ENCODE peak calls at places on chromosomes 11 and 22, in seven cellular contexts. One of them, this sample, is unnamed.

GRCh38 chr22:46294784-46295183 is 1.9 kb upstream of the GTSE1 start:
- DNase-seq in GM12891: no peak
- DNase-seq in GM12878: no peak
- DNase-seq in SK-N-SH: no peak
- DNase-seq in HepG2: no peak
- DNase-seq in K562: no peak
- DNase-seq in H1: no peak
- DNase-seq in this sample: no peak

GRCh38 chr11:112852141-112852853 is 108.9 kb upstream of the NCAM1 start:
- DNase-seq in GM12891: no peak
- DNase-seq in GM12878: no peak
- DNase-seq in SK-N-SH: no peak
- DNase-seq in HepG2: no peak
- DNase-seq in K562: no peak
- DNase-seq in H1: no peak
- DNase-seq in this sample: no peak

GRCh38 chr11:74311352-74311926 is at the start of gene P4HA3:
- DNase-seq in GM12891: peak; percentile 56
- DNase-seq in GM12878: no peak
- DNase-seq in SK-N-SH: peak; percentile 92
- DNase-seq in HepG2: peak; percentile 13
- DNase-seq in K562: peak; percentile 92
- DNase-seq in H1: peak; percentile 31
- DNase-seq in this sample: peak; percentile 33

GRCh38 chr11:121864660-121865059 is 251.4 kb downstream of the BLID start:
- DNase-seq in GM12891: no peak
- DNase-seq in GM12878: no peak
- DNase-seq in SK-N-SH: no peak
- DNase-seq in HepG2: peak; percentile 19
- DNase-seq in K562: no peak
- DNase-seq in H1: no peak
- DNase-seq in this sample: no peak

GRCh38 chr11:88359529-88359928 is 22.0 kb upstream of the CTSC start:
- DNase-seq in GM12891: no peak
- DNase-seq in GM12878: peak; percentile 74
- DNase-seq in SK-N-SH: no peak
- DNase-seq in HepG2: no peak
- DNase-seq in K562: no peak
- DNase-seq in H1: no peak
- DNase-seq in this sample: no peak

GRCh38 chr11:60795291-60795690 is 10.2 kb downstream of the MS4A10 start:
- DNase-seq in GM12891: no peak
- DNase-seq in GM12878: no peak
- DNase-seq in SK-N-SH: no peak
- DNase-seq in HepG2: no peak
- DNase-seq in K562: no peak
- DNase-seq in H1: no peak
- DNase-seq in this sample: no peak

GRCh38 chr11:74937696-74938475 is 11.0 kb downstream of the XRRA1 start:
- DNase-seq in GM12891: no peak
- DNase-seq in GM12878: no peak
- DNase-seq in SK-N-SH: no peak
- DNase-seq in HepG2: no peak
- DNase-seq in K562: no peak
- DNase-seq in H1: no peak
- DNase-seq in this sample: no peak

GRCh38 chr11:848380-848931 is 5.8 kb downstream of the TSPAN4 start:
- DNase-seq in GM12891: peak; percentile 94
- DNase-seq in GM12878: no peak
- DNase-seq in SK-N-SH: peak; percentile 89
- DNase-seq in HepG2: no peak
- DNase-seq in K562: peak; percentile 59
- DNase-seq in H1: no peak
- DNase-seq in this sample: peak; percentile 94

GRCh38 chr22:29093980-29094379 is 21.1 kb downstream of the KREMEN1 start:
- DNase-seq in GM12891: no peak
- DNase-seq in GM12878: no peak
- DNase-seq in SK-N-SH: no peak
- DNase-seq in HepG2: no peak
- DNase-seq in K562: no peak
- DNase-seq in H1: no peak
- DNase-seq in this sample: no peak

GRCh38 chr11:80441821-80442220 is 1001.0 kb upstream of the TENM4 start:
- DNase-seq in GM12891: no peak
- DNase-seq in GM12878: no peak
- DNase-seq in SK-N-SH: no peak
- DNase-seq in HepG2: no peak
- DNase-seq in K562: no peak
- DNase-seq in H1: no peak
- DNase-seq in this sample: no peak

GRCh38 chr11:132073787-132074186 is 703.4 kb downstream of the NTM start:
- DNase-seq in GM12891: no peak
- DNase-seq in GM12878: no peak
- DNase-seq in SK-N-SH: no peak
- DNase-seq in HepG2: no peak
- DNase-seq in K562: no peak
- DNase-seq in H1: no peak
- DNase-seq in this sample: no peak

GRCh38 chr11:704799-705645 is 1.0 kb upstream of the EPS8L2 start:
- DNase-seq in GM12891: no peak
- DNase-seq in GM12878: no peak
- DNase-seq in SK-N-SH: peak; percentile 25
- DNase-seq in HepG2: peak; percentile 93
- DNase-seq in K562: no peak
- DNase-seq in H1: no peak
- DNase-seq in this sample: no peak

GRCh38 chr11:75966546-75967287 is 151.7 kb downstream of the UVRAG start:
- DNase-seq in GM12891: peak; percentile 4
- DNase-seq in GM12878: no peak
- DNase-seq in SK-N-SH: no peak
- DNase-seq in HepG2: no peak
- DNase-seq in K562: no peak
- DNase-seq in H1: no peak
- DNase-seq in this sample: no peak

GRCh38 chr11:76997512-76997911 is 36.7 kb upstream of the B3GNT6 start:
- DNase-seq in GM12891: no peak
- DNase-seq in GM12878: no peak
- DNase-seq in SK-N-SH: no peak
- DNase-seq in HepG2: no peak
- DNase-seq in K562: no peak
- DNase-seq in H1: no peak
- DNase-seq in this sample: no peak

GRCh38 chr22:32444068-32444467 is 20.2 kb downstream of the BPIFC start:
- DNase-seq in GM12891: peak; percentile 19
- DNase-seq in GM12878: no peak
- DNase-seq in SK-N-SH: peak; percentile 17
- DNase-seq in HepG2: peak; percentile 37
- DNase-seq in K562: peak; percentile 16
- DNase-seq in H1: no peak
- DNase-seq in this sample: no peak

GRCh38 chr11:47997063-47998053 is 17.0 kb downstream of the PTPRJ start:
- DNase-seq in GM12891: no peak
- DNase-seq in GM12878: no peak
- DNase-seq in SK-N-SH: no peak
- DNase-seq in HepG2: no peak
- DNase-seq in K562: no peak
- DNase-seq in H1: no peak
- DNase-seq in this sample: no peak

GRCh38 chr11:36485296-36485870 is 24.7 kb downstream of the TRAF6 start:
- DNase-seq in GM12891: no peak
- DNase-seq in GM12878: no peak
- DNase-seq in SK-N-SH: no peak
- DNase-seq in HepG2: no peak
- DNase-seq in K562: no peak
- DNase-seq in H1: no peak
- DNase-seq in this sample: no peak

GRCh38 chr11:121464352-121464946 is 11.7 kb upstream of the SORL1-AS1 start:
- DNase-seq in GM12891: no peak
- DNase-seq in GM12878: no peak
- DNase-seq in SK-N-SH: peak; percentile 78
- DNase-seq in HepG2: peak; percentile 15
- DNase-seq in K562: no peak
- DNase-seq in H1: no peak
- DNase-seq in this sample: peak; percentile 42

GRCh38 chr11:74388678-74389327 is 9.4 kb downstream of the PGM2L1 start:
- DNase-seq in GM12891: no peak
- DNase-seq in GM12878: peak; percentile 8
- DNase-seq in SK-N-SH: peak; percentile 59
- DNase-seq in HepG2: peak; percentile 42
- DNase-seq in K562: peak; percentile 33
- DNase-seq in H1: no peak
- DNase-seq in this sample: no peak

GRCh38 chr22:25183959-25184619 is 15.6 kb upstream of the CRYBB3 start:
- DNase-seq in GM12891: no peak
- DNase-seq in GM12878: no peak
- DNase-seq in SK-N-SH: no peak
- DNase-seq in HepG2: peak; percentile 69
- DNase-seq in K562: no peak
- DNase-seq in H1: no peak
- DNase-seq in this sample: no peak

DNA sequence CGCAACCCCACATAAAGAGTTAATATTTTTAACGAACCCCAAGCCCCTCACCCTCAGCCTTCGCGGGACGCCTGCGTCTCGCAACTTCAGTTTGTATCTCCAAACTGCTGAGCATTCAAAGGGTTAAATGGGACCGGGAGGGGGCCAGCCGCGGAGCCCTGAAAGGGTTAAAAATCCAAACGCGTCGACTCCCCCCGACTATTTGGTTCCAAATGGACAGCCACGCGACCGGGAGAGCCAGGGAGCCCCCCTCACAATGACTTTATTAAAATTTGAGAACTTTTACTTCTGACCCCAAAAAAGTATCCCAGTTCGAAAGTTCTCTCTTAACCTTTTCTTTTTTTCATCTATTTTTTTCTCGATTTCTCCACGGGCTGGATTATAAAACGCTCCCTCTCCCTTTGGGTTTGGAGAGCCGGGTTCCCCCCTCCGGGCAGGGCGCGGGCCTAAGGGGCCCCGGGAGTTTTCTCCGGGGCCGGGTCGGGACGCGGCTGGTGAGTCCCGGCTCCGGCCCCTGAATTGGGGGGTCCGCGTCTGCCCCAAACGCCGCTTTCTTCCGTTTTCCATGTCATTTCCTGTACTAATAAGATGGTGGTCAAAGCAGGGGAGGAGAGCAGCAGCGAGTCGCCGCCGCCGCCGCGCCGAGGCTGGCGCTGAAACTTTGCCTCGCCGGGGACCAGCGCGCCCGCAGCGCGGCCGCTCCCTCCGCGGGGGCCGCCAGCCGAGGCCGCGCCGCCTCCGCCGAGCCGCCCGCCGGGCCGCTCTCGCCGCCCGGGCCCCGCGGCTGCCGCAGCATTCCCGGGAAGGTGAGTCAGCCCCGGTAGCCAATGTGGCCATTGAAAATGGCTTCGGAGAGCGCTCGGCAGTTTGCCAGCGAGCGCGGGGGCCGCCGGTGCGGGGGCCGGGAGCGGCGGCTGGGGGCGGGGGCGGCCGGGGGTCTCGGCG is at the start of gene PRDM11:
- DNase-seq in GM12891: peak; percentile 46
- DNase-seq in GM12878: no peak
- DNase-seq in SK-N-SH: peak; percentile 90
- DNase-seq in HepG2: no peak
- DNase-seq in K562: peak; percentile 85
- DNase-seq in H1: no peak
- DNase-seq in this sample: no peak
- TF ChIP-seq POLR2AphosphoS5 in GM12891: no peak
- TF ChIP-seq POLR2AphosphoS5 in GM12878: no peak
- TF ChIP-seq POLR2AphosphoS5 in SK-N-SH: peak; percentile 49
- TF ChIP-seq POLR2AphosphoS5 in HepG2: no peak
- TF ChIP-seq POLR2AphosphoS5 in K562: no peak
- TF ChIP-seq POLR2AphosphoS5 in H1: peak; percentile 36
- TF ChIP-seq POLR2AphosphoS5 in this sample: no peak

DNA sequence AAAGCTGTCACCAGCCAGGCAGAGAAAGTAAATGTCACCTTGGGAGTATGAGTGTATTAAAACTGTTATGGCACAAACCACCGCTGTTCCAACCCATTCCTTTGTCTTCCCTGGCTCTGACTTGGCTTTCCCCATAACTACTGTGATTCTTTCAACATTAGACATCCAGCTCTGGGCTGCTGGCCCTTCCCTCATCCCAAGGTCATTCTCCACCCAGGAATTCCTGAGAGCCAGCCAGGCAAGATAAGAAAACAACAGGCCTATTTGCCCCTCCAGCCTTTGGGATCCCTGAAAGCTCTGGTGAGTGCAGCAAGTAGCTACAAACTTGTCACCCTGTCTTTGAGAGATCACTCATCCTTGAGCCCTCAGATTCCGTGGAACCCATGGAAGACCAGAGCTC is 174.4 kb downstream of the RRAS2 start:
- DNase-seq in GM12891: no peak
- DNase-seq in GM12878: no peak
- DNase-seq in SK-N-SH: no peak
- DNase-seq in HepG2: peak; percentile 5
- DNase-seq in K562: no peak
- DNase-seq in H1: no peak
- DNase-seq in this sample: no peak
- TF ChIP-seq TAF1 in GM12891: no peak
- TF ChIP-seq TAF1 in GM12878: no peak
- TF ChIP-seq TAF1 in SK-N-SH: no peak
- TF ChIP-seq TAF1 in HepG2: no peak
- TF ChIP-seq TAF1 in K562: no peak
- TF ChIP-seq TAF1 in H1: no peak
- TF ChIP-seq TAF1 in this sample: no peak

DNA sequence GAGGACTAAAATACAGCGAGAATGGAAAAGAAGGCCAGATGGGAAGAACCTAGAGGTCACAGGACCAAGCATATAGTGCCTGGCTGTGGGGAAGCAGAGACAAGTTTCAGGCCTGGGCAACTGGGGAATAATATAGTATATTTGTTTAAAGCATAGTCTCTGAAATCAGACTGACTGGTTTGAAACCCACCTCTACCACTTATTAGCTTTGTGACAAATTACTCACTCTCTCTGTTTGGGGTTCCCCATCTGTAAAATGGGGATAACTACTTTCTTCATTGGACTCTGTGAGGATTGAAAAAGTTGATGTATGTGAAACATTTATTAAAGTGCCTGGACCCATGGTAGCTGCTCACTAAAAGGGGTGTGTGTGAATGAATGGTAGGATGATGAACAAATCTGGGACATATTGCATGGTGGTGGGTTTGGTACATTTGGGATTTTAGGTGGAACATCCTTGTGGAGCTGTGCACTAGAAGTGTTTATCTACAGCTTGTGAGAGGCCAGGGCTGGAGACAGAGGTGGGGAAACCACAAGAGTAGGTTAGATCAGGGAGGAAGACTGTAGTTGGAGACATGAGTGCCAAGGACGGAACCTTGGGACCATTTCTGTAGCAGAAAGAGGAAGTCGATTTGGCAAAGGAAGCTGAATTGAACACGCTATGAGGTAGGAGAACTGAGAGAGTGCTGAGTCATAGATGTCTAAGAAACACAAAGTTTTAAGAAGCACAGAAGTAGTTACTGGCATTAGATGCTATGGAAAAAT is 52.6 kb downstream of the SWAP70 start:
- DNase-seq in GM12891: no peak
- DNase-seq in GM12878: peak; percentile 92
- DNase-seq in SK-N-SH: no peak
- DNase-seq in HepG2: no peak
- DNase-seq in K562: no peak
- DNase-seq in H1: no peak
- DNase-seq in this sample: peak; percentile 19
- TF ChIP-seq POLR2AphosphoS5 in GM12891: no peak
- TF ChIP-seq POLR2AphosphoS5 in GM12878: no peak
- TF ChIP-seq POLR2AphosphoS5 in SK-N-SH: no peak
- TF ChIP-seq POLR2AphosphoS5 in HepG2: no peak
- TF ChIP-seq POLR2AphosphoS5 in K562: no peak
- TF ChIP-seq POLR2AphosphoS5 in H1: no peak
- TF ChIP-seq POLR2AphosphoS5 in this sample: peak; percentile 64

GRCh38 chr11:17263803-17264202 is 12.7 kb upstream of the NUCB2 start:
- DNase-seq in GM12891: no peak
- DNase-seq in GM12878: no peak
- DNase-seq in SK-N-SH: no peak
- DNase-seq in HepG2: no peak
- DNase-seq in K562: no peak
- DNase-seq in H1: no peak
- DNase-seq in this sample: no peak
- TF ChIP-seq TAF1 in GM12891: no peak
- TF ChIP-seq TAF1 in GM12878: no peak
- TF ChIP-seq TAF1 in SK-N-SH: no peak
- TF ChIP-seq TAF1 in HepG2: no peak
- TF ChIP-seq TAF1 in K562: no peak
- TF ChIP-seq TAF1 in H1: no peak
- TF ChIP-seq TAF1 in this sample: no peak